ENCODE peak calls at places on chromosomes 1 and 21, in ten cellular contexts. C is upper lobe of left lung, H is heart left ventricle, B is A549, S is cardiac fibroblast, Q is foreskin fibroblast, P is IMR-90, E is PC-3, Z is GM06990, A is NB4. F is an unnamed sample.
A peak's percentile ranks its signal among the peaks of the same experiment; 100 is the strongest.

GRCh38 chr1:79667848-79668696 is 661.5 kb upstream of the ADGRL4 start:
- DNase-seq in C (no peak), Q (no peak), H (no peak), E (no peak), B (no peak), A (no peak), P (no peak), S (no peak), Z (peak; percentile 26), F (no peak)

GRCh38 chr1:238658766-238659165 is 727.6 kb upstream of the CHRM3 start:
- DNase-seq in A (no peak), H (no peak), E (peak; percentile 57), C (no peak), B (no peak), Z (no peak), S (peak; percentile 66), Q (no peak), P (peak; percentile 74), F (no peak)

GRCh38 chr1:43525995-43526394 is 4.7 kb upstream of the PTPRF start:
- DNase-seq in E (peak; percentile 71), Z (no peak), Q (peak; percentile 60), C (no peak), P (peak; percentile 67), S (peak; percentile 56), A (no peak), H (no peak), B (peak; percentile 72), F (no peak)

GRCh38 chr1:19893687-19894086 is 11.5 kb downstream of the OTUD3 start:
- DNase-seq in A (no peak), H (no peak), S (no peak), B (no peak), Q (no peak), Z (no peak), C (no peak), P (no peak), E (no peak), F (no peak)

GRCh38 chr21:42350899-42351543 is at the start of gene TFF2:
- DNase-seq in Q (no peak), Z (no peak), S (no peak), E (peak; percentile 76), P (no peak), C (peak; percentile 58), A (no peak), B (no peak), H (no peak), F (no peak)

GRCh38 chr1:231026576-231026975 is 13.5 kb downstream of the FAM89A start:
- DNase-seq in P (no peak), Z (no peak), S (no peak), C (no peak), Q (no peak), B (no peak), A (no peak), E (no peak), H (no peak), F (no peak)

GRCh38 chr1:161189036-161189435 is 9.8 kb downstream of the ADAMTS4 start:
- DNase-seq in Z (no peak), B (no peak), P (no peak), H (no peak), E (no peak), C (no peak), A (no peak), Q (peak; percentile 71), S (peak; percentile 80), F (no peak)

GRCh38 chr1:94260635-94261387 is 23.4 kb upstream of the ARHGAP29 start:
- DNase-seq in Z (no peak), B (no peak), P (no peak), A (no peak), E (no peak), Q (no peak), C (no peak), H (no peak), S (no peak), F (no peak)

GRCh38 chr1:15603050-15603965 is 13.9 kb upstream of the DDI2 start:
- DNase-seq in B (peak; percentile 94), P (peak; percentile 92), Z (peak; percentile 88), C (peak; percentile 98), Q (peak; percentile 97), A (peak; percentile 96), H (peak; percentile 98), S (peak; percentile 95), E (peak; percentile 96), F (peak; percentile 46)

GRCh38 chr1:227948493-227949260 is 945 bp upstream of the WNT9A start:
- DNase-seq in Q (no peak), Z (no peak), B (peak; percentile 29), P (no peak), S (no peak), A (no peak), C (peak; percentile 72), E (peak; percentile 60), H (no peak), F (no peak)

GRCh38 chr1:229905652-229906051 is 161.4 kb upstream of the GALNT2 start:
- DNase-seq in Z (no peak), B (no peak), E (no peak), H (no peak), P (no peak), Q (no peak), S (no peak), C (no peak), A (no peak), F (no peak)

GRCh38 chr1:171841931-171842723 is 829 bp downstream of the DNM3 start:
- DNase-seq in A (no peak), Q (no peak), C (peak; percentile 83), Z (peak; percentile 13), H (peak; percentile 29), S (no peak), E (no peak), P (no peak), B (no peak), F (no peak)

GRCh38 chr1:147545133-147545532 is 3.8 kb downstream of the BCL9 start:
- DNase-seq in S (peak; percentile 65), Z (peak; percentile 15), Q (no peak), P (peak; percentile 63), H (no peak), C (no peak), B (no peak), E (peak; percentile 95), A (peak; percentile 54), F (peak; percentile 12)

GRCh38 chr1:6743189-6744101 is 41.8 kb upstream of the CAMTA1 start:
- DNase-seq in Q (peak; percentile 76), P (peak; percentile 77), Z (peak; percentile 56), A (peak; percentile 92), E (peak; percentile 90), H (peak; percentile 67), C (peak; percentile 80), S (peak; percentile 84), B (peak; percentile 34), F (peak; percentile 28)

DNA sequence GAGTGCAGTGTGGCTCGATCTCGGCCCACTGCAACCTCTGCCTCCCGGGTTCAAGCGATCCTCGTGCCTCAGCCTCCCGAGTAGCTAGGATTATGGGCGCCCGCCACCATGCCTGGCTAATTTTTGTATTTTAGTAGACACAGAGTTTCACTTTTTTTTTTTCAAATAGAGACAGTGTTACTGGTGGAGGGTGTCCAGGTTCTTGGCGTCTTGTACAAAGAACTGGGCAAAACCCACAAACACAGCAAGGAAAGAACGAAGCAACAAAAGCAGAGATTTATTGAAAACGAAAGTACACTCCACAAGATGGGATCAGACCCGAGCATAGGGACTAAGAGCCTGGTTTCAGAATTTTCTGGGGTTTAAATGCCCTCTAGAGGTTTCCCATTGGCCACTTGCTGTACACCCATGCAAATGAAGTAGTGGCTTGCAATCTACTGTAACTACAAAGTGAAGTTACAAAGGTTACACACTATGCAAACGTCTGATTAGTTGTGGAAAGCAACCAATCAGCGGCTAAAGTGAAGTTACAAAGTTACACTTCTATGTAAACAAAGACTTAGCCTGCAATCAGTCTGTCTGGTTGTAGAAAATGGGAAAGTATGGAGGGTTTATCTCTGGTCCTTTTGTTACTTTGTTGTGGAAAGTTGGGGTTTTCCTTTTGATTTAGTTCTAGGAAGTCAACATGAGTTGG is 199.1 kb downstream of the DYRK1A start:
- DNase-seq in C (no peak), A (peak; percentile 22), Z (no peak), B (peak; percentile 33), Q (peak; percentile 59), H (no peak), P (peak; percentile 37), S (peak; percentile 15), E (no peak), F (no peak)
- H3K4me3 ChIP-seq in C (no peak overlapping the region), A (no peak overlapping the region), Z (no peak overlapping the region), B (peak overlapping the region; percentile 35), Q (peak overlapping the region; percentile 24), H (no peak overlapping the region), P (peak overlapping the region; percentile 22), S (no peak overlapping the region), E (no peak overlapping the region), F (no peak overlapping the region)

GRCh38 chr1:202210370-202210769 is 16.8 kb downstream of the LGR6 start:
- DNase-seq in Z (no peak), Q (peak; percentile 18), A (no peak), S (no peak), H (no peak), E (no peak), C (no peak), P (peak; percentile 8), B (peak; percentile 52), F (no peak)
- TF ChIP-seq CTCF in Z (no peak), Q (peak; percentile 23), A (no peak), S (no peak), H (no peak), E (no peak), C (no peak), P (no peak), B (peak; percentile 7), F (peak; percentile 3)

GRCh38 chr1:89070509-89070908 is 5.5 kb upstream of the GBP1 start:
- DNase-seq in Q (no peak), E (no peak), C (no peak), P (no peak), S (peak; percentile 31), A (no peak), H (no peak), Z (no peak), B (no peak), F (no peak)
- H3K4me3 ChIP-seq in Q (no peak overlapping the region), E (no peak overlapping the region), C (no peak overlapping the region), P (no peak overlapping the region), S (peak overlapping the region; percentile 45), A (no peak overlapping the region), H (peak overlapping the region; percentile 54), Z (no peak overlapping the region), B (no peak overlapping the region), F (no peak overlapping the region)

GRCh38 chr1:70224954-70225353 is 3.8 kb downstream of the SRSF11 start:
- DNase-seq in B (no peak), H (no peak), A (no peak), P (no peak), Q (no peak), S (no peak), Z (no peak), C (no peak), E (no peak), F (no peak)

GRCh38 chr1:70220517-70221240 is 501 bp upstream of the SRSF11 start:
- DNase-seq in S (no peak), B (no peak), H (no peak), A (peak; percentile 6), C (no peak), Q (no peak), Z (no peak), E (no peak), P (no peak), F (no peak)

GRCh38 chr1:70220015-70220414 is 1.2 kb upstream of the SRSF11 start:
- DNase-seq in S (no peak), A (peak; percentile 65), C (no peak), E (no peak), H (no peak), P (no peak), Z (no peak), Q (no peak), B (no peak), F (no peak)

GRCh38 chr1:70222716-70223235 is 1.6 kb downstream of the SRSF11 start:
- DNase-seq in A (no peak), C (no peak), S (no peak), P (no peak), H (no peak), B (no peak), Q (no peak), E (no peak), Z (no peak), F (no peak)

GRCh38 chr1:70221241-70222077 is at the start of gene SRSF11:
- DNase-seq in C (peak; percentile 99), A (peak; percentile 94), P (peak; percentile 91), H (peak; percentile 96), Q (peak; percentile 94), Z (peak; percentile 97), S (peak; percentile 95), B (peak; percentile 92), E (peak; percentile 95), F (peak; percentile 45)
- TF ChIP-seq CTCF in C (peak; percentile 33), A (no peak), P (no peak), H (no peak), Q (peak; percentile 11), Z (no peak), S (peak; percentile 8), B (no peak), E (no peak), F (no peak)